ENCODE peak calls at places on chromosomes 6 and 20, in six cellular contexts. P is AG04450; H is A549; E is BJ; B is CD8-positive, alpha-beta memory T cell; N is AG10803. U is an unnamed sample.
A peak's percentile ranks its signal among the peaks of the same experiment; 100 is the strongest.

GRCh38 chr6:45791600-45792168 is 224.0 kb downstream of the CLIC5 start:
- DNase-seq in P (peak; percentile 20), H (no peak), E (peak; percentile 45), B (no peak), N (peak; percentile 93), U (no peak)

GRCh38 chr20:15375836-15376235 is 1038.4 kb upstream of the FLRT3 start:
- DNase-seq in P (no peak), H (no peak), E (no peak), B (no peak), N (no peak), U (no peak)

GRCh38 chr6:90456001-90456400 is 130.9 kb downstream of the MAP3K7 start:
- DNase-seq in P (no peak), H (no peak), E (no peak), B (no peak), N (no peak), U (no peak)

GRCh38 chr20:25863536-25864325 is 167.1 kb upstream of the ZNF337 start:
- DNase-seq in P (no peak), H (no peak), E (no peak), B (no peak), N (no peak), U (peak; percentile 25)

GRCh38 chr20:33753763-33754162 is 22.0 kb downstream of the ZNF341 start:
- DNase-seq in P (no peak), H (no peak), E (no peak), B (no peak), N (no peak), U (no peak)

GRCh38 chr20:24405810-24406209 is 63.6 kb upstream of the SYNDIG1 start:
- DNase-seq in P (no peak), H (no peak), E (no peak), B (no peak), N (no peak), U (no peak)

GRCh38 chr6:148954934-148955915 is 208.4 kb downstream of the UST start:
- DNase-seq in P (no peak), H (no peak), E (no peak), B (no peak), N (no peak), U (no peak)

GRCh38 chr20:38229376-38230252 is 30.9 kb downstream of the KIAA1755 start:
- DNase-seq in P (no peak), H (no peak), E (no peak), B (no peak), N (no peak), U (peak; percentile 82)

GRCh38 chr6:125749864-125750691 is 646 bp downstream of the HEY2 start:
- DNase-seq in P (no peak), H (no peak), E (no peak), B (no peak), N (no peak), U (peak; percentile 54)

GRCh38 chr6:122789078-122789861 is at the start of gene SMPDL3A:
- DNase-seq in P (peak; percentile 92), H (peak; percentile 41), E (peak; percentile 40), B (no peak), N (peak; percentile 78), U (peak; percentile 85)

GRCh38 chr6:149965191-149966020 is 1.7 kb downstream of the ULBP1 start:
- DNase-seq in P (no peak), H (no peak), E (no peak), B (no peak), N (no peak), U (peak; percentile 77)
- H3K4me3 ChIP-seq in P (peak overlapping the region; percentile 64), H (no peak overlapping the region), E (peak overlapping the region; percentile 45), B (peak overlapping the region; percentile 69), N (peak overlapping the region; percentile 67), U (peak overlapping the region; percentile 47)

DNA sequence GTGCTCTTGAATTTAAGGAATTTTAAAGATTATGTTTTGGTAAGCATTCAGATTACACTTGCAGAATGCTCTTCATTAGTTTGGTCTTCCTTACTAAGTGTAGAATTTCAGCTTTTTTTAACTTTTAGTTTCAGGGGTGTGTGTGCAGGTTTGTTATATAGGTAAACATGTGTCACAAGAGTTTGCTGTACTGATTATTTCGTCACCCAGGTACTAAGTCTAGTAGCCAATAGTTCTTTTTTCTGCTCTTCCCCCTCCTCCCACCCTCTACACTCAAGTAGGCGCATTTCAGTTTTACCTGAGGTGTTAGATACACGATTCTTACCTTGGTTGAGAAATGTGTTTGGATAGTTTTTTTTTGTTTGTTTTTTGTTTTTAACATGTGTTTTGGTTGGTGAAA is 68.3 kb downstream of the AFG1L start:
- DNase-seq in P (no peak), H (no peak), E (no peak), B (no peak), N (no peak), U (no peak)
- H3K4me3 ChIP-seq in P (no peak overlapping the region), H (no peak overlapping the region), E (no peak overlapping the region), B (no peak overlapping the region), N (no peak overlapping the region), U (no peak overlapping the region)

GRCh38 chr6:33584700-33585402 is 4.8 kb upstream of the BAK1 start:
- DNase-seq in P (no peak), H (no peak), E (no peak), B (no peak), N (no peak), U (no peak)

GRCh38 chr6:33587529-33588215 is 7.6 kb upstream of the BAK1 start:
- DNase-seq in P (no peak), H (no peak), E (no peak), B (no peak), N (no peak), U (no peak)

GRCh38 chr6:33586108-33586640 is 6.1 kb upstream of the BAK1 start:
- DNase-seq in P (no peak), H (no peak), E (no peak), B (no peak), N (no peak), U (no peak)

GRCh38 chr6:33583591-33584155 is 3.6 kb upstream of the BAK1 start:
- DNase-seq in P (no peak), H (peak; percentile 38), E (no peak), B (no peak), N (no peak), U (peak; percentile 86)

DNA sequence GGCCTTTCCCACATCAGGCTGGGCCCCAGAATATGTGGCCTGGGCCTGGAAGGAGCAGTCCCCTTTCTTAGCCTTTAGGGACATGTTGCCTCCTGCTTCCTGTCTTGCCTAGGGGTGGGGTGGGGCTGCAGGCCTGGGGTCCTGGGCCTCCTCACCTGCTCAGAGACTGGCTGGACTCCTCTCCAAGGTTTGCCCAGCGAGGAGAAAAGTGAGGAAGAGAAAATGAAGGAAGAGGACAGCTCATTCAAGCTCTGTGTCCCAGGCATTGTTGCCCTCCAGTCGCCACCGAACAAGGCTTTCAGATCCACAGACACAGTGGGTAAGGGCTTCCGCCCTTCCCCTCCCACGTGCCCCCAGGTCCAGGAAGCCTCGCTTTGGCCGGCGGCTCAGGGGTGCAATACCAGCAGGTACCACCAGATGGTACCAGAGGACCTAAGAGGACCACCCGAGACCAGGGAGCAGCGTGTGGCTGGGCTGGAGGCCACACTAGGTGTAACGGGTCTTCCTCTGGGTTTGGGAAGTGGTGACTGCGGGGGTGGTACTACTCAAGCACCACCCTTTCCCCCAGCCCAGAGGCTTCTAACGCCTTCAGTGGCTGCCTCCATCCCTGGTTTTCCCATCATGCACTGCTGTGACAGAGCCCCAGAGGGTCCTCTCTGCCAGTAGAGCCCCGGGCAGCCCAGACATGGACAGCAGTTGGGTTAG is 5.5 kb upstream of the BAK1 start:
- DNase-seq in P (no peak), H (peak; percentile 64), E (no peak), B (peak; percentile 79), N (peak; percentile 58), U (peak; percentile 93)
- H3K4me3 ChIP-seq in P (peak overlapping the region; percentile 20), H (no peak overlapping the region), E (no peak overlapping the region), B (peak overlapping the region; percentile 26), N (no peak overlapping the region), U (no peak overlapping the region)

DNA sequence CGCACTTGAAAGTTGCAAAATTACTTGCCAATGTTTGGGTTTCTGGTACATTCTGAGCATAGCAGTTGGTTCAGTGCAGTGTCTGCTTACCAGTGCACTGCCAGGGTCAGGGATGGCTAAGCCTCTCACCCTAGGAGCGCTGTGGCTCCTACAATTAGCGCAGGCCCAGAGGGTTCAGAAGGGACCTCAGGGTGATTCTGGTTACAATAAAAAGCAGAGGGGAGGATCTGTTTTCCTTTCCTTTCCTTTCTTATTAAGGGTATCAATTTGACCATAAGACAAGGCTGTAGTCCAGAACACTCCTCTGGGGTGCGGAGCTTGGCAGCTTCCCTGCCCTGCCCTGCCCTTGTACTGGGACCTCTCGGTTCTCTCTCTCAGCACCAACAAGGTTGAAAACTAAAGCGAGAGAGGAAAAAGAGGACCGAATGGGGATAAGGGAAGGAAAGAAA is 2.6 kb downstream of the MAFB start:
- DNase-seq in P (no peak), H (no peak), E (no peak), B (no peak), N (peak; percentile 24), U (peak; percentile 54)
- H3K4me3 ChIP-seq in P (no peak overlapping the region), H (no peak overlapping the region), E (no peak overlapping the region), B (no peak overlapping the region), N (peak overlapping the region; percentile 62), U (no peak overlapping the region)

GRCh38 chr6:157761926-157762325 is 61.1 kb upstream of the SNX9 start:
- DNase-seq in P (no peak), H (no peak), E (no peak), B (no peak), N (no peak), U (no peak)
- H3K4me3 ChIP-seq in P (no peak overlapping the region), H (no peak overlapping the region), E (no peak overlapping the region), B (no peak overlapping the region), N (no peak overlapping the region), U (no peak overlapping the region)

DNA sequence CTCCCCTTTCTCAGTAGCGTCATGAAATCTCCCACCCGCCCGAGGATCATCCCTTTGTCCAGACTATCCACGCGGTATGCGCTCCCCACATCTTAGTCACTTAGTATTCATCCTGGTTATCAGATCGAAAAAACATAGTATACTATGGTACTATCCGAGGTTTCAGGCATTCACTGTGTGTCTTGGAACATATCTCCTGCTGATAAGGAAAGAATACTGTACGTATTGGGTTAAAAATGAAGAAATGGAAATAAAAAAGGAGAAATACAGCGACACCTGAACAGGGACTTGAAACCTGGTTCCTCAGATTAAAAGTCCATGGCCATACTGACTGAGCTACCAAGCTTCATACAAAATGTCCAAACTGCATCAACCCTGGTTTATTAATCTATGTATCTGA is 14.0 kb downstream of the HMGN4 start:
- DNase-seq in P (no peak), H (no peak), E (no peak), B (no peak), N (no peak), U (no peak)
- H3K4me3 ChIP-seq in P (no peak overlapping the region), H (no peak overlapping the region), E (no peak overlapping the region), B (no peak overlapping the region), N (no peak overlapping the region), U (no peak overlapping the region)